ENCODE peak calls at places on chromosomes 2 and 18, in seven cellular contexts. E is suprapubic skin, F is tibial nerve, X is breast epithelium, B is transverse colon, R is Peyer's patch, U is prostate gland. N is an unnamed sample.

GRCh38 chr2:8087480-8087840 is 594.4 kb upstream of the ID2 start:
- DNase-seq in B (no peak), U (no peak), R (no peak), X (no peak), F (no peak), E (no peak), N (no peak)

GRCh38 chr18:49476664-49477411 is 10.2 kb downstream of the C18orf32 start:
- DNase-seq in X (no peak), U (no peak), F (no peak), B (no peak), E (no peak), R (no peak), N (no peak)

GRCh38 chr2:150303281-150303680 is 184.2 kb downstream of the RND3 start:
- DNase-seq in R (no peak), B (no peak), E (no peak), F (no peak), X (no peak), U (no peak), N (no peak)

GRCh38 chr2:241329669-241330615 is 14.2 kb downstream of the SEPTIN2 start:
- DNase-seq in F (no peak), X (no peak), U (peak; percentile 28), E (no peak), R (no peak), B (no peak), N (no peak)

GRCh38 chr2:6186332-6187100 is 494.3 kb downstream of the SOX11 start:
- DNase-seq in U (no peak), X (no peak), B (peak; percentile 27), F (no peak), E (no peak), R (peak; percentile 78), N (no peak)

GRCh38 chr2:52416340-52416739 is 1351.3 kb upstream of the CHAC2 start:
- DNase-seq in U (no peak), B (no peak), X (no peak), R (no peak), F (no peak), E (no peak), N (no peak)

GRCh38 chr2:42424033-42424432 is 63.0 kb upstream of the COX7A2L start:
- DNase-seq in R (no peak), E (no peak), X (no peak), B (no peak), U (no peak), F (peak; percentile 21), N (peak; percentile 31)

GRCh38 chr2:74093840-74094239 is 53.9 kb downstream of the BOLA3 start:
- DNase-seq in X (no peak), U (no peak), R (no peak), F (no peak), B (no peak), E (no peak), N (no peak)

GRCh38 chr18:3596324-3597158 is 146.6 kb downstream of the TGIF1 start:
- DNase-seq in U (peak; percentile 23), B (peak; percentile 66), E (no peak), X (no peak), R (peak; percentile 83), F (peak; percentile 67), N (no peak)
- TF ChIP-seq POLR2A in U (no peak), B (peak; percentile 52), E (no peak), X (no peak), R (no peak), F (no peak), N (no peak)

GRCh38 chr18:1048048-1048447 is 143.4 kb downstream of the ADCYAP1 start:
- DNase-seq in E (no peak), F (no peak), X (no peak), R (no peak), U (no peak), B (no peak), N (no peak)
- TF ChIP-seq POLR2A in E (no peak), F (no peak), X (no peak), R (no peak), U (no peak), B (no peak), N (no peak)

GRCh38 chr18:24018299-24018910 is 3.9 kb downstream of the TTC39C start:
- DNase-seq in F (no peak), E (no peak), U (no peak), B (no peak), R (no peak), X (no peak), N (no peak)
- TF ChIP-seq POLR2A in F (no peak), E (no peak), U (no peak), B (no peak), R (no peak), X (no peak), N (no peak)

DNA sequence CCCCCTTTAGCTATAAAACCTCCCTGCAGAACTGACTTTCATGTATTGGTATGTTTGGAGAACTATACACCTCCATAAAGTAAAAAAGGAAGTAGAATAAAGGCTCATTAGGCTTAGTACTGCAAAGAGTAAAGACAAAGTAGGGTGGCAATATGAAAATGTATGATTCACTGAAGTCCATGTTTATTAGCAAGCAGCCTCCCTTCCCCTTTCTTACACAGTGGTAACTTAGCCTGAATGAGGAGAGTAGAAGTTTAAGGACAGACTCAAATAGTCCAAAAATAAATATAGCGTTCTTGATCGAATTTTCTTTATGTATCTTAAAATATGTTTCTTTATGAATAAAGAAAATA is 1.5 kb downstream of the ZNF804A start:
- DNase-seq in R (no peak), E (no peak), B (no peak), U (no peak), X (no peak), F (no peak), N (no peak)
- TF ChIP-seq POLR2A in R (no peak), E (no peak), B (no peak), U (no peak), X (no peak), F (no peak), N (no peak)